ENCODE peak calls at places on chromosomes 3 and 15, in eight cellular contexts. I, H, M, B, R, U, E and P are unnamed samples.

GRCh38 chr3:58012302-58012701 is 4.1 kb downstream of the FLNB start:
- DNase-seq in U (no peak), I (no peak), E (no peak), H (no peak), B (no peak), M (no peak), R (no peak), P (no peak)

GRCh38 chr3:12571986-12572385 is 15.1 kb downstream of the MKRN2 start:
- DNase-seq in H (no peak), E (no peak), M (no peak), B (no peak), I (no peak), R (no peak), U (no peak), P (no peak)

GRCh38 chr3:167750273-167750971 is 14.9 kb downstream of the SERPINI1 start:
- DNase-seq in U (no peak), M (no peak), H (no peak), R (no peak), B (no peak), E (no peak), I (no peak), P (no peak)

GRCh38 chr3:126540946-126541627 is 17.1 kb downstream of the CHST13 start:
- DNase-seq in B (no peak), R (peak; percentile 5), H (no peak), M (no peak), E (peak; percentile 6), U (no peak), I (no peak), P (no peak)

GRCh38 chr3:172808969-172809546 is 58.5 kb downstream of the ECT2 start:
- DNase-seq in M (peak; percentile 33), B (no peak), U (no peak), H (peak; percentile 63), R (no peak), I (peak; percentile 10), E (no peak), P (no peak)

GRCh38 chr15:97904196-97904572 is 56.3 kb upstream of the ARRDC4 start:
- DNase-seq in I (peak; percentile 36), B (peak; percentile 47), H (peak; percentile 39), E (peak; percentile 85), M (peak; percentile 91), R (peak; percentile 48), U (peak; percentile 65), P (no peak)

GRCh38 chr15:33059184-33059583 is 135.3 kb downstream of the FMN1 start:
- DNase-seq in R (no peak), E (no peak), I (no peak), B (no peak), H (peak; percentile 7), M (no peak), U (no peak), P (no peak)

GRCh38 chr3:197367081-197367780 is 68.8 kb upstream of the DLG1 start:
- DNase-seq in R (no peak), I (peak; percentile 71), M (peak; percentile 49), U (no peak), H (no peak), B (no peak), E (peak; percentile 91), P (no peak)

GRCh38 chr15:70259640-70260066 is 161.9 kb upstream of the TLE3 start:
- DNase-seq in E (no peak), U (no peak), H (no peak), R (no peak), I (peak; percentile 39), B (no peak), M (peak; percentile 57), P (no peak)

GRCh38 chr3:127693336-127693843 is 20.6 kb downstream of the ABTB1 start:
- DNase-seq in I (no peak), M (no peak), R (no peak), B (peak; percentile 2), H (no peak), U (no peak), E (peak; percentile 30), P (no peak)

GRCh38 chr3:174170248-174170647 is 688.9 kb upstream of the NAALADL2 start:
- DNase-seq in M (no peak), B (no peak), I (no peak), H (no peak), R (no peak), E (no peak), U (no peak), P (no peak)

GRCh38 chr3:167106456-167106855 is 273.6 kb downstream of the ZBBX start:
- DNase-seq in U (no peak), R (no peak), M (no peak), H (no peak), E (no peak), B (no peak), I (no peak), P (no peak)

GRCh38 chr3:66021731-66022131 is 17.0 kb downstream of the MAGI1 start:
- DNase-seq in U (no peak), R (no peak), I (peak; percentile 22), H (no peak), B (no peak), M (no peak), E (no peak), P (no peak)

GRCh38 chr3:118228151-118228550 is 806.5 kb downstream of the IGSF11 start:
- DNase-seq in R (no peak), H (no peak), U (no peak), I (no peak), B (no peak), M (no peak), E (no peak), P (no peak)

GRCh38 chr3:151879684-151880282 is 6.3 kb downstream of the SUCNR1 start:
- DNase-seq in M (no peak), H (no peak), E (no peak), R (no peak), I (no peak), B (no peak), U (no peak), P (no peak)

GRCh38 chr3:30310251-30310954 is 296.0 kb upstream of the TGFBR2 start:
- DNase-seq in R (no peak), U (no peak), I (no peak), B (no peak), H (no peak), E (no peak), M (no peak), P (no peak)

DNA sequence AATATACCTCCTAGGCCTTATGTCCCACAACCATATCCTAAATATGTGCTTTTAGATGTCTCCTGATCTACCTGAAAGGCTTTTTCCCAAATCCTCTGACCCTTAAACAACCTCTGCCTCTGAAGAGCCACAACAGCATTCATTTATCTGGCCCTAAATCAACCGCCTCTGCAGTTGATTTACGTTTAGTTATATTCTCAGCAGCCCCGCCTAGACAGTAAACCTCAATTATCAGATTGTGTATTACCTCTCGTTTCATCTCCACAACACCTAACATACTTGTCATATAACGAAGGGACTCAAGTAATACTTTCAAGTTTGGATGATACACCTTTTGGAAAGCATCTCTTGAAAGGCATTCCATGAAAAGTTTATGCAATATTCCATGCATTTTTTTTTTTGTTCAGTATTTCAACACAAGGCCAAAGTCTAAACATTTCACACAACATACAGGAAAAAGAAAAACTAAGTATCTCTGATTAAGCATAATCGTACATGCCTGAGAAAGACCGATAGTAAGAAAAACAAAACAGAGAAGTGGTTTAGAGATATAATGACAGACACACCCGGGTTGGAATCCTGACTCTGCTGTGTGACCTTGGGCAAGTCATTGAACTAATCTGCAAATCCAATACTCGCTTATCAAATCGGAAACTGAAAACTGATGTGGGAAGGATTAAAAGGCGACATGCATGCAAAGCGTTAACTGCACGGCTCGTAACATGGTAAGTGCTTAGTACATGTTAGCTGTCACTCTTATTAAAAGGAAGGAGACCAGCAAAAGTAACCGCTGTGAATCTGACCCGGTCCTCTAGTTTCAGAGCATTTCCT is 778 bp downstream of the CRBN start:
- DNase-seq in M (no peak), I (no peak), B (no peak), U (no peak), E (no peak), R (no peak), H (no peak), P (no peak)
- H3K4me3 ChIP-seq in M (peak overlapping the region; percentile 79), I (peak overlapping the region; percentile 86), B (peak overlapping the region; percentile 98), U (peak overlapping the region; percentile 99), E (peak overlapping the region; percentile 97), R (peak overlapping the region; percentile 92), H (peak overlapping the region; percentile 99), P (peak overlapping the region; percentile 85)

GRCh38 chr3:52198643-52199608 is 966 bp downstream of the ALAS1 start:
- DNase-seq in B (no peak), I (no peak), H (peak; percentile 30), M (no peak), U (no peak), R (no peak), E (no peak), P (no peak)
- H3K4me1 ChIP-seq in B (peaks cover 16% of the 10 kb centered on the region), I (peaks cover 32% of the 10 kb centered on the region), H (peaks cover 17% of the 10 kb centered on the region), M (peaks cover 9% of the 10 kb centered on the region), U (peaks cover 87% of the 10 kb centered on the region), R (no peaks in the 10 kb centered on the region), E (peaks cover 78% of the 10 kb centered on the region), P (peaks cover 24% of the 10 kb centered on the region)

GRCh38 chr3:51390600-51391074 is 448 bp upstream of the RBM15B start:
- DNase-seq in R (no peak), E (no peak), U (no peak), H (no peak), M (no peak), B (no peak), I (no peak), P (no peak)
- H3K9me3 ChIP-seq in R (no peaks in the 10 kb centered on the region), E (no peaks in the 10 kb centered on the region), U (no peaks in the 10 kb centered on the region), H (no peaks in the 10 kb centered on the region), M (no peaks in the 10 kb centered on the region), B (no peaks in the 10 kb centered on the region), I (peaks cover 12% of the 10 kb centered on the region), P (no peaks in the 10 kb centered on the region)

GRCh38 chr3:99646107-99646435 is 7.7 kb downstream of the COL8A1 start:
- DNase-seq in I (no peak), U (no peak), B (no peak), H (no peak), E (no peak), R (no peak), M (no peak), P (no peak)
- H3K4me3 ChIP-seq in I (no peak overlapping the region), U (no peak overlapping the region), B (no peak overlapping the region), H (no peak overlapping the region), E (no peak overlapping the region), R (no peak overlapping the region), M (no peak overlapping the region), P (no peak overlapping the region)

GRCh38 chr15:63513728-63514127 is 9.3 kb downstream of the USP3 start:
- DNase-seq in E (no peak), R (no peak), I (no peak), B (no peak), H (no peak), M (no peak), U (no peak), P (no peak)

GRCh38 chr15:63510548-63510940 is 6.2 kb downstream of the USP3 start:
- DNase-seq in E (no peak), U (no peak), R (no peak), M (no peak), B (no peak), H (no peak), I (no peak), P (no peak)

GRCh38 chr15:63509933-63510547 is 5.6 kb downstream of the USP3 start:
- DNase-seq in I (peak; percentile 41), M (no peak), R (no peak), U (no peak), H (peak; percentile 69), E (no peak), B (no peak), P (no peak)

GRCh38 chr15:63513271-63513670 is 8.9 kb downstream of the USP3 start:
- DNase-seq in U (no peak), R (no peak), E (no peak), I (no peak), M (no peak), H (no peak), B (no peak), P (no peak)

GRCh38 chr15:63512148-63512547 is 7.8 kb downstream of the USP3 start:
- DNase-seq in H (no peak), E (no peak), B (no peak), M (no peak), U (no peak), I (no peak), R (no peak), P (no peak)
- H3K4me1 ChIP-seq in H (peaks cover 41% of the 10 kb centered on the region), E (peaks cover 81% of the 10 kb centered on the region), B (peaks cover 10% of the 10 kb centered on the region), M (peaks cover 33% of the 10 kb centered on the region), U (peaks cover 79% of the 10 kb centered on the region), I (peaks cover 24% of the 10 kb centered on the region), R (no peaks in the 10 kb centered on the region), P (peaks cover 81% of the 10 kb centered on the region)